ENCODE peak calls at places on chromosome 5, in eight cellular contexts. M, Q, V, L, X, K, P and O are unnamed samples.

GRCh38 chr5:159310492-159310891 is 19.8 kb downstream of the IL12B start:
- DNase-seq in M (no peak), Q (no peak), V (no peak), L (no peak), X (peak), K (no peak), P (no peak), O (no peak)

GRCh38 chr5:130135506-130135905 is 231.2 kb downstream of the CHSY3 start:
- DNase-seq in M (no peak), Q (no peak), V (peak), L (peak), X (no peak), K (no peak), P (no peak), O (no peak)

GRCh38 chr5:143968071-143968878 is 156.3 kb downstream of the HMHB1 start:
- DNase-seq in M (no peak), Q (no peak), V (peak), L (peak), X (no peak), K (peak), P (peak), O (peak)

GRCh38 chr5:102545175-102545574 is 46.4 kb upstream of the SLCO6A1 start:
- DNase-seq in M (no peak), Q (no peak), V (no peak), L (no peak), X (peak), K (peak), P (no peak), O (no peak)

GRCh38 chr5:179287071-179287470 is 58.2 kb downstream of the ADAMTS2 start:
- DNase-seq in M (no peak), Q (no peak), V (no peak), L (no peak), X (no peak), K (no peak), P (no peak), O (no peak)

GRCh38 chr5:97245371-97245770 is 62.3 kb upstream of the RIOK2 start:
- DNase-seq in M (no peak), Q (no peak), V (no peak), L (no peak), X (no peak), K (no peak), P (no peak), O (no peak)

GRCh38 chr5:74041913-74042312 is 415.9 kb downstream of the ARHGEF28 start:
- DNase-seq in M (no peak), Q (no peak), V (peak), L (no peak), X (no peak), K (no peak), P (no peak), O (no peak)

GRCh38 chr5:54881286-54882005 is 103.9 kb downstream of the ESM1 start:
- DNase-seq in M (no peak), Q (no peak), V (no peak), L (peak), X (no peak), K (no peak), P (no peak), O (no peak)

GRCh38 chr5:142540774-142541466 is 145.0 kb downstream of the FGF1 start:
- DNase-seq in M (no peak), Q (peak), V (peak), L (no peak), X (no peak), K (peak), P (no peak), O (no peak)

GRCh38 chr5:38547257-38547656 is 9.2 kb downstream of the LIFR start:
- DNase-seq in M (no peak), Q (no peak), V (peak), L (no peak), X (no peak), K (no peak), P (no peak), O (no peak)

GRCh38 chr5:178074266-178074952 is 38.9 kb upstream of the N4BP3 start:
- DNase-seq in M (no peak), Q (no peak), V (peak), L (no peak), X (no peak), K (no peak), P (no peak), O (no peak)

GRCh38 chr5:96565843-96566242 is 96.3 kb upstream of the CAST start:
- DNase-seq in M (no peak), Q (no peak), V (peak), L (peak), X (no peak), K (peak), P (no peak), O (peak)

GRCh38 chr5:151471276-151471675 is 23.9 kb downstream of the SLC36A1 start:
- DNase-seq in M (no peak), Q (no peak), V (peak), L (no peak), X (no peak), K (no peak), P (peak), O (peak)

GRCh38 chr5:16464664-16465543 is 696 bp downstream of the ZNF622 start:
- DNase-seq in M (no peak), Q (no peak), V (peak), L (no peak), X (no peak), K (no peak), P (no peak), O (no peak)

GRCh38 chr5:96080557-96080956 is 118.9 kb upstream of the ELL2 start:
- DNase-seq in M (no peak), Q (no peak), V (peak), L (peak), X (no peak), K (peak), P (no peak), O (no peak)

GRCh38 chr5:124349931-124350330 is 396.5 kb downstream of the ZNF608 start:
- DNase-seq in M (no peak), Q (no peak), V (no peak), L (no peak), X (no peak), K (no peak), P (no peak), O (no peak)

GRCh38 chr5:67350600-67351315 is 154.2 kb upstream of the CD180 start:
- DNase-seq in M (no peak), Q (no peak), V (peak), L (no peak), X (no peak), K (no peak), P (peak), O (no peak)

GRCh38 chr5:63220244-63220643 is 641.6 kb downstream of the LRRC70 start:
- DNase-seq in M (no peak), Q (no peak), V (no peak), L (no peak), X (no peak), K (no peak), P (no peak), O (no peak)

GRCh38 chr5:162657076-162657475 is 589.5 kb downstream of the GABRG2 start:
- DNase-seq in M (no peak), Q (no peak), V (no peak), L (peak), X (no peak), K (no peak), P (no peak), O (no peak)

GRCh38 chr5:148094336-148094735 is 30.6 kb downstream of the SPINK5 start:
- DNase-seq in M (no peak), Q (no peak), V (no peak), L (no peak), X (no peak), K (no peak), P (no peak), O (no peak)

GRCh38 chr5:109884676-109885075 is 194.9 kb downstream of the MAN2A1 start:
- DNase-seq in M (no peak), Q (no peak), V (no peak), L (no peak), X (no peak), K (no peak), P (no peak), O (no peak)

GRCh38 chr5:59873113-59873512 is 20.4 kb downstream of the PDE4D start:
- DNase-seq in M (no peak), Q (peak), V (peak), L (peak), X (no peak), K (peak), P (no peak), O (no peak)

GRCh38 chr5:115214541-115214940 is 44.8 kb upstream of the TRIM36 start:
- DNase-seq in M (no peak), Q (peak), V (no peak), L (no peak), X (no peak), K (no peak), P (no peak), O (no peak)

GRCh38 chr5:160887780-160888179 is 35.8 kb upstream of the ATP10B start:
- DNase-seq in M (no peak), Q (no peak), V (no peak), L (no peak), X (no peak), K (no peak), P (no peak), O (no peak)

GRCh38 chr5:151139015-151139414 is 18.6 kb downstream of the ANXA6 start:
- DNase-seq in M (no peak), Q (no peak), V (no peak), L (no peak), X (no peak), K (no peak), P (peak), O (no peak)

GRCh38 chr5:98963019-98963418 is 34.2 kb upstream of the CHD1 start:
- DNase-seq in M (no peak), Q (no peak), V (no peak), L (no peak), X (no peak), K (no peak), P (no peak), O (no peak)

GRCh38 chr5:73764586-73764985 is 138.6 kb downstream of the ARHGEF28 start:
- DNase-seq in M (no peak), Q (peak), V (peak), L (peak), X (no peak), K (peak), P (no peak), O (no peak)

GRCh38 chr5:148084269-148084668 is 20.5 kb downstream of the SPINK5 start:
- DNase-seq in M (no peak), Q (no peak), V (no peak), L (no peak), X (no peak), K (no peak), P (no peak), O (no peak)

GRCh38 chr5:158430166-158430828 is 571.4 kb upstream of the CLINT1 start:
- DNase-seq in M (no peak), Q (no peak), V (peak), L (no peak), X (no peak), K (peak), P (no peak), O (no peak)

GRCh38 chr5:28344803-28345433 is 1306.5 kb upstream of the CDH9 start:
- DNase-seq in M (no peak), Q (no peak), V (peak), L (peak), X (no peak), K (no peak), P (peak), O (no peak)

GRCh38 chr5:121251954-121252353 is 599.7 kb upstream of the FTMT start:
- DNase-seq in M (no peak), Q (no peak), V (peak), L (peak), X (no peak), K (no peak), P (no peak), O (no peak)

GRCh38 chr5:132489871-132490483 is 596 bp downstream of the IRF1 start:
- DNase-seq in M (no peak), Q (no peak), V (peak), L (peak), X (peak), K (peak), P (no peak), O (no peak)

GRCh38 chr5:68415177-68416085 is 199.9 kb downstream of the PIK3R1 start:
- DNase-seq in M (no peak), Q (no peak), V (no peak), L (peak), X (no peak), K (no peak), P (no peak), O (no peak)

GRCh38 chr5:14268738-14269137 is 125.6 kb downstream of the TRIO start:
- DNase-seq in M (no peak), Q (no peak), V (peak), L (no peak), X (no peak), K (no peak), P (no peak), O (no peak)

GRCh38 chr5:180209137-180209581 is at the start of gene RASGEF1C:
- DNase-seq in M (no peak), Q (no peak), V (peak), L (no peak), X (peak), K (peak), P (peak), O (no peak)

GRCh38 chr5:147017191-147017590 is 138.6 kb upstream of the PPP2R2B start:
- DNase-seq in M (no peak), Q (no peak), V (no peak), L (no peak), X (no peak), K (no peak), P (no peak), O (no peak)

GRCh38 chr5:132747693-132748440 is 641 bp downstream of the CCNI2 start:
- DNase-seq in M (no peak), Q (no peak), V (no peak), L (no peak), X (peak), K (no peak), P (no peak), O (no peak)

GRCh38 chr5:31913796-31914188 is 260.3 kb downstream of the GOLPH3 start:
- DNase-seq in M (no peak), Q (no peak), V (no peak), L (no peak), X (no peak), K (no peak), P (no peak), O (no peak)